ENCODE peak calls at places on chromosomes 3 and 15, in nine cellular contexts. One of them, this sample, is unnamed.

GRCh38 chr3:104066658-104067057 is 1300.1 kb upstream of the ALCAM start:
- DNase-seq in foreskin keratinocyte: peak
- DNase-seq in cardiac muscle cell: no peak
- DNase-seq in foreskin fibroblast: no peak
- DNase-seq in testis: no peak
- DNase-seq in neural crest cell: no peak
- DNase-seq in CD8-positive, alpha-beta T cell: no peak
- DNase-seq in cardiac fibroblast: peak
- DNase-seq in body of pancreas: no peak
- DNase-seq in this sample: no peak

GRCh38 chr3:111373239-111373638 is 168.8 kb upstream of the CD96 start:
- DNase-seq in foreskin keratinocyte: no peak
- DNase-seq in cardiac muscle cell: no peak
- DNase-seq in foreskin fibroblast: no peak
- DNase-seq in testis: no peak
- DNase-seq in neural crest cell: no peak
- DNase-seq in CD8-positive, alpha-beta T cell: no peak
- DNase-seq in cardiac fibroblast: no peak
- DNase-seq in body of pancreas: no peak
- DNase-seq in this sample: no peak

GRCh38 chr15:93941687-93942086 is 289.7 kb upstream of the MCTP2 start:
- DNase-seq in foreskin keratinocyte: no peak
- DNase-seq in cardiac muscle cell: no peak
- DNase-seq in foreskin fibroblast: no peak
- DNase-seq in testis: no peak
- DNase-seq in neural crest cell: no peak
- DNase-seq in CD8-positive, alpha-beta T cell: no peak
- DNase-seq in cardiac fibroblast: no peak
- DNase-seq in body of pancreas: no peak
- DNase-seq in this sample: no peak

GRCh38 chr3:112083239-112083638 is 3.0 kb upstream of the C3orf52 start:
- DNase-seq in foreskin keratinocyte: no peak
- DNase-seq in cardiac muscle cell: peak
- DNase-seq in foreskin fibroblast: no peak
- DNase-seq in testis: no peak
- DNase-seq in neural crest cell: no peak
- DNase-seq in CD8-positive, alpha-beta T cell: no peak
- DNase-seq in cardiac fibroblast: no peak
- DNase-seq in body of pancreas: no peak
- DNase-seq in this sample: no peak

GRCh38 chr3:99620976-99621375 is 17.4 kb upstream of the COL8A1 start:
- DNase-seq in foreskin keratinocyte: no peak
- DNase-seq in cardiac muscle cell: no peak
- DNase-seq in foreskin fibroblast: peak
- DNase-seq in testis: no peak
- DNase-seq in neural crest cell: no peak
- DNase-seq in CD8-positive, alpha-beta T cell: no peak
- DNase-seq in cardiac fibroblast: no peak
- DNase-seq in body of pancreas: no peak
- DNase-seq in this sample: no peak

GRCh38 chr15:33243393-33243792 is 48.9 kb upstream of the FMN1 start:
- DNase-seq in foreskin keratinocyte: peak
- DNase-seq in cardiac muscle cell: no peak
- DNase-seq in foreskin fibroblast: no peak
- DNase-seq in testis: no peak
- DNase-seq in neural crest cell: no peak
- DNase-seq in CD8-positive, alpha-beta T cell: no peak
- DNase-seq in cardiac fibroblast: no peak
- DNase-seq in body of pancreas: no peak
- DNase-seq in this sample: no peak

GRCh38 chr3:175059788-175060187 is 200.7 kb downstream of the NAALADL2 start:
- DNase-seq in foreskin keratinocyte: no peak
- DNase-seq in cardiac muscle cell: no peak
- DNase-seq in foreskin fibroblast: no peak
- DNase-seq in testis: no peak
- DNase-seq in neural crest cell: no peak
- DNase-seq in CD8-positive, alpha-beta T cell: no peak
- DNase-seq in cardiac fibroblast: no peak
- DNase-seq in body of pancreas: no peak
- DNase-seq in this sample: no peak

GRCh38 chr3:48305396-48305795 is 28.1 kb downstream of the SPINK8 start:
- DNase-seq in foreskin keratinocyte: peak
- DNase-seq in cardiac muscle cell: no peak
- DNase-seq in foreskin fibroblast: no peak
- DNase-seq in testis: no peak
- DNase-seq in neural crest cell: no peak
- DNase-seq in CD8-positive, alpha-beta T cell: no peak
- DNase-seq in cardiac fibroblast: no peak
- DNase-seq in body of pancreas: no peak
- DNase-seq in this sample: no peak

GRCh38 chr15:76398301-76398700 is 61.7 kb downstream of the ISL2 start:
- DNase-seq in foreskin keratinocyte: no peak
- DNase-seq in cardiac muscle cell: no peak
- DNase-seq in foreskin fibroblast: no peak
- DNase-seq in testis: no peak
- DNase-seq in neural crest cell: no peak
- DNase-seq in CD8-positive, alpha-beta T cell: no peak
- DNase-seq in cardiac fibroblast: no peak
- DNase-seq in body of pancreas: no peak
- DNase-seq in this sample: no peak

GRCh38 chr3:127351775-127352350 is 64.0 kb upstream of the PRR20G start:
- DNase-seq in foreskin keratinocyte: no peak
- DNase-seq in cardiac muscle cell: no peak
- DNase-seq in foreskin fibroblast: no peak
- DNase-seq in testis: no peak
- DNase-seq in neural crest cell: no peak
- DNase-seq in CD8-positive, alpha-beta T cell: no peak
- DNase-seq in cardiac fibroblast: no peak
- DNase-seq in body of pancreas: no peak
- DNase-seq in this sample: no peak

GRCh38 chr15:60079210-60079609 is 75.1 kb downstream of the FOXB1 start:
- DNase-seq in foreskin keratinocyte: no peak
- DNase-seq in cardiac muscle cell: peak
- DNase-seq in foreskin fibroblast: peak
- DNase-seq in testis: no peak
- DNase-seq in neural crest cell: no peak
- DNase-seq in CD8-positive, alpha-beta T cell: no peak
- DNase-seq in cardiac fibroblast: peak
- DNase-seq in body of pancreas: no peak
- DNase-seq in this sample: no peak

GRCh38 chr3:159733194-159733860 is 255.3 kb upstream of the IL12A start:
- DNase-seq in foreskin keratinocyte: peak
- DNase-seq in cardiac muscle cell: no peak
- DNase-seq in foreskin fibroblast: peak
- DNase-seq in testis: no peak
- DNase-seq in neural crest cell: no peak
- DNase-seq in CD8-positive, alpha-beta T cell: no peak
- DNase-seq in cardiac fibroblast: peak
- DNase-seq in body of pancreas: no peak
- DNase-seq in this sample: no peak

GRCh38 chr15:39184701-39185390 is 396.0 kb upstream of the THBS1 start:
- DNase-seq in foreskin keratinocyte: no peak
- DNase-seq in cardiac muscle cell: no peak
- DNase-seq in foreskin fibroblast: peak
- DNase-seq in testis: no peak
- DNase-seq in neural crest cell: no peak
- DNase-seq in CD8-positive, alpha-beta T cell: no peak
- DNase-seq in cardiac fibroblast: no peak
- DNase-seq in body of pancreas: no peak
- DNase-seq in this sample: no peak

GRCh38 chr3:147195896-147196295 is 210.4 kb downstream of the ZIC4 start:
- DNase-seq in foreskin keratinocyte: no peak
- DNase-seq in cardiac muscle cell: no peak
- DNase-seq in foreskin fibroblast: peak
- DNase-seq in testis: no peak
- DNase-seq in neural crest cell: no peak
- DNase-seq in CD8-positive, alpha-beta T cell: no peak
- DNase-seq in cardiac fibroblast: no peak
- DNase-seq in body of pancreas: no peak
- DNase-seq in this sample: no peak

GRCh38 chr3:56355570-56356185 is 112.6 kb downstream of the ERC2 start:
- DNase-seq in foreskin keratinocyte: peak
- DNase-seq in cardiac muscle cell: no peak
- DNase-seq in foreskin fibroblast: no peak
- DNase-seq in testis: no peak
- DNase-seq in neural crest cell: no peak
- DNase-seq in CD8-positive, alpha-beta T cell: no peak
- DNase-seq in cardiac fibroblast: no peak
- DNase-seq in body of pancreas: no peak
- DNase-seq in this sample: no peak

GRCh38 chr3:56894912-56895431 is 93.2 kb upstream of the ARHGEF3 start:
- DNase-seq in foreskin keratinocyte: no peak
- DNase-seq in cardiac muscle cell: no peak
- DNase-seq in foreskin fibroblast: peak
- DNase-seq in testis: no peak
- DNase-seq in neural crest cell: peak
- DNase-seq in CD8-positive, alpha-beta T cell: no peak
- DNase-seq in cardiac fibroblast: peak
- DNase-seq in body of pancreas: no peak
- DNase-seq in this sample: no peak

DNA sequence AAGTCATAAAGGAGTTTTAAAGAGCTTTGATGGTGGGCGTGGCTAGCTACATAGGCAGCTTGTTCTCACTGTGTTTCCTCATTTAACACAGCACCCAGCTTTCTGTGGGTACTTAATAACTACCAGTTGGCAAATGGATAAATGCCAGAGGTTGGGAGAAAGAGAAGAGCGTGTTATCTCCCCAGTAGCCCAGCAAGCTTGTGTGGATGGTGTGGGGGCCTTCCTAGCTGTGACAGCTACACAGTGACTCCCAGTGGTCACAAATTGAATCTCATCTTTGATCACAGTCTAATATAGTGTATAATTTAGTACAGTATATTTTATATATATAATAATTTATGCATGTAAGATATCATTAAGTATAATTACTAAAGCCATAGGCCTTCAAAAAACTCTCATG is 984.1 kb downstream of the EPHA3 start:
- DNase-seq in foreskin keratinocyte: peak
- DNase-seq in cardiac muscle cell: peak
- DNase-seq in foreskin fibroblast: peak
- DNase-seq in testis: peak
- DNase-seq in neural crest cell: peak
- DNase-seq in CD8-positive, alpha-beta T cell: no peak
- DNase-seq in cardiac fibroblast: peak
- DNase-seq in body of pancreas: no peak
- DNase-seq in this sample: no peak
- TF ChIP-seq CTCF in foreskin keratinocyte: peak
- TF ChIP-seq CTCF in cardiac muscle cell: peak
- TF ChIP-seq CTCF in foreskin fibroblast: peak
- TF ChIP-seq CTCF in testis: no peak
- TF ChIP-seq CTCF in neural crest cell: peak
- TF ChIP-seq CTCF in CD8-positive, alpha-beta T cell: no peak
- TF ChIP-seq CTCF in cardiac fibroblast: peak
- TF ChIP-seq CTCF in body of pancreas: peak
- TF ChIP-seq CTCF in this sample: peak

GRCh38 chr3:190225186-190225692 is 97.0 kb downstream of the CLDN1 start:
- DNase-seq in foreskin keratinocyte: peak
- DNase-seq in cardiac muscle cell: peak
- DNase-seq in foreskin fibroblast: peak
- DNase-seq in testis: no peak
- DNase-seq in neural crest cell: no peak
- DNase-seq in CD8-positive, alpha-beta T cell: no peak
- DNase-seq in cardiac fibroblast: peak
- DNase-seq in body of pancreas: no peak
- DNase-seq in this sample: no peak

GRCh38 chr3:190229632-190230424 is 92.4 kb downstream of the CLDN1 start:
- DNase-seq in foreskin keratinocyte: peak
- DNase-seq in cardiac muscle cell: no peak
- DNase-seq in foreskin fibroblast: no peak
- DNase-seq in testis: no peak
- DNase-seq in neural crest cell: no peak
- DNase-seq in CD8-positive, alpha-beta T cell: no peak
- DNase-seq in cardiac fibroblast: no peak
- DNase-seq in body of pancreas: no peak
- DNase-seq in this sample: no peak

GRCh38 chr3:190222916-190223315 is 99.3 kb downstream of the CLDN1 start:
- DNase-seq in foreskin keratinocyte: no peak
- DNase-seq in cardiac muscle cell: no peak
- DNase-seq in foreskin fibroblast: no peak
- DNase-seq in testis: no peak
- DNase-seq in neural crest cell: no peak
- DNase-seq in CD8-positive, alpha-beta T cell: no peak
- DNase-seq in cardiac fibroblast: no peak
- DNase-seq in body of pancreas: no peak
- DNase-seq in this sample: no peak

GRCh38 chr3:190224466-190225185 is 97.6 kb downstream of the CLDN1 start:
- DNase-seq in foreskin keratinocyte: no peak
- DNase-seq in cardiac muscle cell: no peak
- DNase-seq in foreskin fibroblast: no peak
- DNase-seq in testis: no peak
- DNase-seq in neural crest cell: no peak
- DNase-seq in CD8-positive, alpha-beta T cell: no peak
- DNase-seq in cardiac fibroblast: no peak
- DNase-seq in body of pancreas: no peak
- DNase-seq in this sample: no peak

GRCh38 chr3:190227064-190227463 is 95.2 kb downstream of the CLDN1 start:
- DNase-seq in foreskin keratinocyte: peak
- DNase-seq in cardiac muscle cell: no peak
- DNase-seq in foreskin fibroblast: no peak
- DNase-seq in testis: no peak
- DNase-seq in neural crest cell: no peak
- DNase-seq in CD8-positive, alpha-beta T cell: no peak
- DNase-seq in cardiac fibroblast: no peak
- DNase-seq in body of pancreas: no peak
- DNase-seq in this sample: no peak
- TF ChIP-seq CTCF in foreskin keratinocyte: no peak
- TF ChIP-seq CTCF in cardiac muscle cell: no peak
- TF ChIP-seq CTCF in foreskin fibroblast: no peak
- TF ChIP-seq CTCF in testis: no peak
- TF ChIP-seq CTCF in neural crest cell: no peak
- TF ChIP-seq CTCF in CD8-positive, alpha-beta T cell: no peak
- TF ChIP-seq CTCF in cardiac fibroblast: no peak
- TF ChIP-seq CTCF in body of pancreas: no peak
- TF ChIP-seq CTCF in this sample: no peak

DNA sequence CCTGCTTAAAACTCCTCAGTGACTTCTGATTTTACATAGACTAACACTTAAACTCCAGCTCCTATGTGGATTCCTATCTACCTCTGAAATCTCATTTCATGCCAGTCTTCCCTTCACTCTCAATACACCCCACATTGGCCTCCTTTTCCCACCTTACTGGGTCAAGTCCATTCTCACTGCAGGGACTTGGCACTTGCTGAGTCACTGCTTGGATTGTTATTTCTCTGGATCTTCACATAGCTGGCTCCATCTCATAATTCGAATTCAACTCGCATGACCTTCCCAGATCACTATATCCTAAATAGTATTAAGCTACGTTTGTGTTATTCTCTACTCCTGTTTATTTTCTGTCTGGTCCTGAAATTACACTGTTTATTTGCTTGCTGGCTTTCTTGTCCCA is 59.6 kb upstream of the FRMD4B start:
- DNase-seq in foreskin keratinocyte: no peak
- DNase-seq in cardiac muscle cell: no peak
- DNase-seq in foreskin fibroblast: peak
- DNase-seq in testis: no peak
- DNase-seq in neural crest cell: no peak
- DNase-seq in CD8-positive, alpha-beta T cell: no peak
- DNase-seq in cardiac fibroblast: no peak
- DNase-seq in body of pancreas: no peak
- DNase-seq in this sample: no peak
- TF ChIP-seq CTCF in foreskin keratinocyte: no peak
- TF ChIP-seq CTCF in cardiac muscle cell: no peak
- TF ChIP-seq CTCF in foreskin fibroblast: no peak
- TF ChIP-seq CTCF in testis: no peak
- TF ChIP-seq CTCF in neural crest cell: no peak
- TF ChIP-seq CTCF in CD8-positive, alpha-beta T cell: no peak
- TF ChIP-seq CTCF in cardiac fibroblast: no peak
- TF ChIP-seq CTCF in body of pancreas: no peak
- TF ChIP-seq CTCF in this sample: no peak

GRCh38 chr3:139870000-139870675 is 64.8 kb upstream of the CLSTN2 start:
- DNase-seq in foreskin keratinocyte: peak
- DNase-seq in cardiac muscle cell: no peak
- DNase-seq in foreskin fibroblast: no peak
- DNase-seq in testis: no peak
- DNase-seq in neural crest cell: no peak
- DNase-seq in CD8-positive, alpha-beta T cell: no peak
- DNase-seq in cardiac fibroblast: no peak
- DNase-seq in body of pancreas: no peak
- DNase-seq in this sample: no peak
- TF ChIP-seq CTCF in foreskin keratinocyte: no peak
- TF ChIP-seq CTCF in cardiac muscle cell: no peak
- TF ChIP-seq CTCF in foreskin fibroblast: no peak
- TF ChIP-seq CTCF in testis: no peak
- TF ChIP-seq CTCF in neural crest cell: no peak
- TF ChIP-seq CTCF in CD8-positive, alpha-beta T cell: no peak
- TF ChIP-seq CTCF in cardiac fibroblast: no peak
- TF ChIP-seq CTCF in body of pancreas: no peak
- TF ChIP-seq CTCF in this sample: no peak